ENCODE peak calls at places on chromosomes 6 and 20, in five cellular contexts. Q is mucosa of descending colon, R is Caco-2, O is heart right ventricle, S is pancreas. Y is an unnamed sample. For H3K4me1, the result is how much of the 10 kb centered on the place peaks cover.

GRCh38 chr20:2780948-2781347 is 19.5 kb downstream of the CPXM1 start:
- DNase-seq in Q (no peak), R (no peak), O (no peak), S (no peak), Y (no peak)

GRCh38 chr6:81126150-81126549 is 626.3 kb downstream of the TENT5A start:
- DNase-seq in Q (no peak), R (no peak), O (no peak), S (no peak), Y (no peak)

GRCh38 chr6:43807228-43808061 is 37.4 kb downstream of the VEGFA start:
- DNase-seq in Q (peak), R (no peak), O (no peak), S (no peak), Y (peak)

GRCh38 chr6:115910147-115910546 is 150.5 kb downstream of the FRK start:
- DNase-seq in Q (no peak), R (no peak), O (no peak), S (no peak), Y (no peak)

GRCh38 chr6:137973201-137973600 is 106.1 kb downstream of the TNFAIP3 start:
- DNase-seq in Q (no peak), R (no peak), O (no peak), S (no peak), Y (no peak)

GRCh38 chr6:143901885-143902708 is 37.8 kb downstream of the ZC2HC1B start:
- DNase-seq in Q (no peak), R (no peak), O (peak), S (no peak), Y (peak)

GRCh38 chr6:69693749-69694148 is 103.1 kb downstream of the LMBRD1 start:
- DNase-seq in Q (no peak), R (no peak), O (no peak), S (no peak), Y (no peak)

GRCh38 chr6:120211955-120212792 is 862.6 kb upstream of the MAN1A1 start:
- DNase-seq in Q (no peak), R (peak), O (no peak), S (no peak), Y (peak)

GRCh38 chr6:75775219-75775618 is 26.2 kb downstream of the MYO6 start:
- DNase-seq in Q (no peak), R (no peak), O (peak), S (no peak), Y (peak)

GRCh38 chr20:37859406-37860171 is 43.3 kb upstream of the VSTM2L start:
- DNase-seq in Q (no peak), R (peak), O (no peak), S (no peak), Y (no peak)

GRCh38 chr6:44662461-44663121 is 275.1 kb downstream of the CDC5L start:
- DNase-seq in Q (no peak), R (no peak), O (no peak), S (no peak), Y (no peak)

GRCh38 chr6:123925360-123925759 is 121.7 kb downstream of the NKAIN2 start:
- DNase-seq in Q (no peak), R (no peak), O (no peak), S (no peak), Y (no peak)

GRCh38 chr6:126170875-126171489 is 168.9 kb upstream of the CENPW start:
- DNase-seq in Q (no peak), R (no peak), O (no peak), S (no peak), Y (peak)

GRCh38 chr6:8535505-8535904 is 100.2 kb upstream of the SLC35B3 start:
- DNase-seq in Q (no peak), R (no peak), O (no peak), S (no peak), Y (no peak)

GRCh38 chr20:44580581-44581268 is 1.7 kb upstream of the PKIG start:
- DNase-seq in Q (no peak), R (no peak), O (no peak), S (no peak), Y (no peak)

GRCh38 chr6:170529839-170530520 is 23.1 kb downstream of the PSMB1 start:
- DNase-seq in Q (peak), R (peak), O (peak), S (peak), Y (peak)

GRCh38 chr20:6026051-6026450 is 27.8 kb downstream of the LRRN4 start:
- DNase-seq in Q (no peak), R (no peak), O (no peak), S (no peak), Y (no peak)

GRCh38 chr6:41682497-41682961 is 44.3 kb downstream of the MDFI start:
- DNase-seq in Q (peak), R (peak), O (peak), S (peak), Y (no peak)

GRCh38 chr6:82410151-82410621 is 46.6 kb downstream of the TPBG start:
- DNase-seq in Q (no peak), R (no peak), O (no peak), S (no peak), Y (no peak)

GRCh38 chr6:134363323-134364039 is 45.6 kb upstream of the SGK1 start:
- DNase-seq in Q (no peak), R (no peak), O (no peak), S (no peak), Y (no peak)

GRCh38 chr6:116078522-116078921 is 17.8 kb upstream of the FRK start:
- DNase-seq in Q (no peak), R (no peak), O (no peak), S (no peak), Y (no peak)

GRCh38 chr20:61891916-61892649 is 173.6 kb downstream of the TAF4 start:
- DNase-seq in Q (no peak), R (no peak), O (no peak), S (no peak), Y (no peak)

GRCh38 chr6:130500693-130501092 is 134.9 kb downstream of the TMEM200A start:
- DNase-seq in Q (no peak), R (no peak), O (no peak), S (no peak), Y (no peak)

GRCh38 chr6:119278625-119279024 is 70.9 kb downstream of the MAN1A1 start:
- DNase-seq in Q (no peak), R (no peak), O (no peak), S (no peak), Y (no peak)

GRCh38 chr6:7198833-7199800 is 91.4 kb downstream of the RREB1 start:
- DNase-seq in Q (no peak), R (no peak), O (no peak), S (no peak), Y (no peak)

GRCh38 chr6:20433321-20433720 is 31.6 kb downstream of the E2F3 start:
- DNase-seq in Q (no peak), R (no peak), O (no peak), S (no peak), Y (no peak)

GRCh38 chr6:5515200-5515599 is 253.9 kb downstream of the FARS2 start:
- DNase-seq in Q (no peak), R (no peak), O (no peak), S (no peak), Y (no peak)

GRCh38 chr6:5514353-5514752 is 253.0 kb downstream of the FARS2 start:
- DNase-seq in Q (no peak), R (no peak), O (no peak), S (no peak), Y (no peak)

GRCh38 chr6:5517781-5518180 is 256.5 kb downstream of the FARS2 start:
- DNase-seq in Q (no peak), R (no peak), O (no peak), S (no peak), Y (no peak)

GRCh38 chr6:5513393-5513792 is 252.1 kb downstream of the FARS2 start:
- DNase-seq in Q (no peak), R (no peak), O (no peak), S (no peak), Y (no peak)

DNA sequence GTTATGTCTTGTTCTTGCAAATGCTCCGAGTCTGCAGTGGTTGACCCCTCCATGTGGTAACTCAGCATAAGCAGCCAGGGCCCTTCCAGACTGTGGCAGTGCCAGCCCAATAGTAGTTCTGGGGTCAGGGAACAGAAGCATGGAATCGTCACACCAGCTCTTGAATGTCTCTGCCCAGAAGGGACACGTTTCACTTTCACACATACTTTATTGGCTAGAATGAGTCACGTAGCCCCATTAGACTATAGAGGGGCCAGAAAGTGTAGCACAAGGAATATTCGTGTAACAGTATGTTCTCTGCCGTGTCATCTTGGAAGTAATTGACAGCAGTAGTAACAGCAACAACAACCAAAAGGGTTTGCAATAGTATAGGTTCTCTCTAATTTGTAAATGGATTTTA is 254.7 kb downstream of the FARS2 start:
- DNase-seq in Q (no peak), R (no peak), O (no peak), S (no peak), Y (no peak)
- H3K4me1 ChIP-seq in Q (under half), R (under half), O (under half), S (under half), Y (under half)

DNA sequence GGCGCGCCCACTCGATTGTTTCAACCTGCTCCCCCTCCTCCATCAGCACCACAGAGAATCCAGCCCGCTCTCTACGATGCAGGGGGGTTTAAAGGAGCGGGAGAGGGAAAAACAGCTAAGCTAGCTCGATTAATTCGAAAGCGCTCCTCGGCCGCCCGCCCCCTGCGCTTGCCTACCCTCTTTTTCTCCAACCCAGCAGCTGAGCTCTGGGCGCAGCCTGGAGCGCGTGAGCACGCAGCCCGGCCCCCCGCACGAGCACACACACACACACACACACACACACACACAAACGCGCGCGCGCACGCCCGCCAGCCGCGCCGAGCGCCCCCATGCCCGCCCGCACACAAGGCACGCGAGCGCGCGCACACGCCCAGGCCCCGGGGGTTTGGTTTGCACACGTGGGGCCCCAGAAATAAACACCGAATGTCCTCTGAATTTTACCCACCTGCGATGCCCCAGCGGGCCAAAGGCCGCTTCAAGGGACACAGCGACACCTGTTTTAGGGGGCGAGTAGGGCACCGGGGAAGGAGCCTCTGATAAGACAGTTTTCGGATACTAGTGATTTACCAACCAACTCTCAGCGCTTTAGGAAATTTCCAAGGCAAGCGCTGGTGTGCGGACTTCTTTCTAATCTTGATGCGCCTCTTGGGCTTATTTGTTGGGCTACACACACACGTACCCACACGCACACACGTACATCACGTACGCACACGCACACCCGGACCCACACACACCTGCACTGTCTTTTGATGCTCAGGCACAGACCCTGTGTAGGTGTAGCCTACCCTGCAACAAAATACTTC is 787 bp upstream of the NRN1 start:
- DNase-seq in Q (no peak), R (no peak), O (peak), S (peak), Y (no peak)
- TF ChIP-seq CTCF in Q (no peak), R (peak), O (no peak), S (no peak), Y (no peak)

GRCh38 chr6:13359287-13359686 is 30.9 kb upstream of the TBC1D7 start:
- DNase-seq in Q (no peak), R (no peak), O (no peak), S (no peak), Y (no peak)

GRCh38 chr6:13362432-13362831 is 34.1 kb upstream of the TBC1D7 start:
- DNase-seq in Q (no peak), R (no peak), O (no peak), S (no peak), Y (no peak)

GRCh38 chr6:13357551-13358075 is 29.3 kb upstream of the TBC1D7 start:
- DNase-seq in Q (no peak), R (no peak), O (no peak), S (no peak), Y (no peak)

GRCh38 chr6:13358486-13358885 is 30.1 kb upstream of the TBC1D7 start:
- DNase-seq in Q (no peak), R (no peak), O (no peak), S (no peak), Y (no peak)

DNA sequence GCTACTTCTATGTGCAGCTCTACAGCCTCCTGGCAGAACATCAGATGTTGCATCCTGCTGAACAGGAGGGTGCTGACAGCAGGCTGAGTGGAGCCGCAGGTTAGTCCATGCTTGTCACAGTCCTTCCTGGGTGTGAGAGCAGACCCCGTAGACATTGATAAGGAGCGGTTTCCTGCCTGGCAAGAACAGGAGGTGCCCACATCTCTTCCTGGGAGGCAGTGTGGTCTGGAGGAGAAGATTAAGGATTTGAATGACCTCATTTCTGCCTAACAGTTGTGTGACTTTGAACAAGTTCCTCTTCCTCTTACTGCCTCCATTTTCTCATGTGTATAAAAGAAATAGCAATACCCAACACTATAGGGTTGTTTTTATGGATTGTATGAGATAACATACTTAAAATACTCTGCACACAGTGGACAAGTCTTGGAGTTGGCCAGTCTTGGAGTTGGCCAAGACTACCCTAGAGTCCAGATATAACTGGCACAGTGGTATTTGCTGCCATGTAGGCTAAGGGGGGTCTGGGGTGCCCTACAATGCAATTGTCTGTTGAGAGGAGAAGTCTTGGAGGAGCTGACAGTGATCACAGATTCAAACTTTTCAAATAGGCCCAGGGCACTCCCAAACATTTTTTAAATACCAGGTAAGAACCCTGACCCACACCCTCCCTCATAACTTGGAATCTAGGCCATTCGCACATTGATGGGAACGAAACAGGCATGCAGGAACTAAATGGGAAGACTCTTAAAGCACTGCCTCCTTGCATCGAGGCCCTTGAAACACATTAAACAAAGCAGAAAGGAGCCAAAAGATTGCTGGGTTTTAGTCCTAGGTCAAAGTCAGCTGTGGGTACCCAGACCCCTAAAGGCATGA is 32.6 kb upstream of the TBC1D7 start:
- DNase-seq in Q (no peak), R (no peak), O (peak), S (no peak), Y (no peak)
- H3K4me1 ChIP-seq in Q (under half), R (under half), O (under half), S (under half), Y (under half)

GRCh38 chr6:14129572-14129971 is 12.0 kb downstream of the CD83 start:
- DNase-seq in Q (peak), R (peak), O (peak), S (no peak), Y (peak)
- TF ChIP-seq CTCF in Q (peak), R (peak), O (peak), S (no peak), Y (peak)

GRCh38 chr20:48574383-48574782 is 253.4 kb downstream of the PREX1 start:
- DNase-seq in Q (no peak), R (peak), O (no peak), S (no peak), Y (no peak)
- H3K4me1 ChIP-seq in Q (under half), R (under half), O (under half), S (under half), Y (under half)

DNA sequence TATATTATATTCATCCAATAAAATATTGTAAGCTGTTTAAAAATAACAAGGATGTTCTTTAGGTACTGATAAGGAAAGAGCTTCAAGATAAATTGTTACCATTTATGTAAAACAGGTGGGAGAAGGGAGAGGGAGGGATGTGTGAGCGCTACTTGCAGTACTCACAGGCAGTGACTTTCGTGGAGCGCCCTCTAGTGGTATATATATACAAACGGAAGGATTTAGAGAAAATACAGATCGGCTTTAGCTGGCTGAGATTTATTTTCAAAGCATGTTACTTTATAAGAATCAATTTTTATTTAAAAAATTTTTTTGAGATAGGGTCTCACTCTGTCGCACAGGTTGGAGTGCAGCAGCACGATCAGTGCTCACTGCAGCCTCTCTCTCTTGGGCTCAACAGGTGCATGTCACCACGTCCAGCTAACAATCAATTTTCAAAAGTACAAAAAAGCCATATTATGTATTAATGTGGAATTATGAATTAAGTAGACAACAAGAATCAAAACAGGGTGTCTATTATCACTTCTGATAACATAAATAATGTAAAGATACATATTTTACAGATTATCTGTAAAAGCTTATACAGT is 3.3 kb upstream of the MOG start:
- DNase-seq in Q (no peak), R (no peak), O (peak), S (no peak), Y (peak)
- TF ChIP-seq CTCF in Q (peak), R (peak), O (peak), S (peak), Y (peak)

DNA sequence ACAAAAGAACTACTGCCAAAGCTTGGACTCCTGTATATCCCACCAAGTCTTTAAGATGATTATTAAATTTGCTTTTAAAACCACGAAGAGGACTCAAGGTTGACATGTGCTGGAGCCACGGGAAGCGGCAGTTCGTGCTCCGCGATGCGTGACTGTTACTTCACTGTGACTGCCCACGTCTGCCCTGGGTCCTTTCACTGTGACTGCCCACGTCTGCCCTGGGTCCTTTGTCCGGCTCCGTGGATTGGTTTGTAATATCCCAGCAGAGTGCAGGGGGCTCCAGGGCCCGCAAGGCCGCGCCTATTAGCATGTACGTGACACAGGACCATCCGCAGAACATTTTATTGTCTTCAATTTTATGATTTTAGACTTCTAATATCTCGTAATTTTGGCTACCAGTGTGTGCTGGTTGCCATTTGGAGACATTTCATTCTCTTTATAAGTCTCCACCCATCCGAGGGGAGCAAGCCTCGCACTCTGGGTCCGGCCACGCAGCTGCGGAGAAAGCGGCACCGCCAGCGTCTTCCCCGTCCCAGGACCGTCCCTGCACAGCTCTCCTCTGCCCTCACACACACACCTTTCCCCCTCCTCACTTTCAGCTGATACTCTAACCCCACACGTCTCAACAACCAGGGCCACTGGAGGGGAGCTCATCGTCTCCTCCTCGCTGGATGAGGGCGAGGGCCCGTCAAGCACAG is 42.9 kb downstream of the DACT2 start:
- DNase-seq in Q (no peak), R (no peak), O (no peak), S (no peak), Y (no peak)
- H3K4me1 ChIP-seq in Q (under half), R (under half), O (under half), S (under half), Y (under half)

GRCh38 chr6:39347906-39348585 is 25.5 kb upstream of the KCNK16 start:
- DNase-seq in Q (peak), R (peak), O (peak), S (peak), Y (peak)
- TF ChIP-seq CTCF in Q (peak), R (peak), O (peak), S (peak), Y (peak)

GRCh38 chr6:35049885-35050284 is 91.3 kb downstream of the TCP11 start:
- DNase-seq in Q (peak), R (no peak), O (peak), S (no peak), Y (peak)

GRCh38 chr6:35047265-35048011 is 93.7 kb downstream of the TCP11 start:
- DNase-seq in Q (no peak), R (no peak), O (no peak), S (no peak), Y (no peak)

GRCh38 chr6:35049346-35049745 is 91.8 kb downstream of the TCP11 start:
- DNase-seq in Q (peak), R (no peak), O (no peak), S (no peak), Y (no peak)

GRCh38 chr6:35048031-35048613 is 93.0 kb downstream of the TCP11 start:
- DNase-seq in Q (peak), R (no peak), O (no peak), S (no peak), Y (peak)

GRCh38 chr6:35048631-35049083 is 92.5 kb downstream of the TCP11 start:
- DNase-seq in Q (peak), R (no peak), O (peak), S (no peak), Y (peak)
- H3K4me1 ChIP-seq in Q (under half), R (under half), O (half or more), S (under half), Y (half or more)

Y was measured in hepatocyte.